ENCODE peak calls at places on chromosome 17, in eight cellular contexts. R is aorta, Z is PC-9, L is heart left ventricle, S is tibial nerve, M is ascending aorta, V is SK-N-SH, C is right lobe of liver. F is an unnamed sample.

GRCh38 chr17:71349908-71350600 is 770.8 kb upstream of the SOX9 start:
- DNase-seq in Z (no peak), C (no peak), L (no peak), M (no peak), V (no peak), S (no peak), R (no peak), F (no peak)

GRCh38 chr17:64442550-64442971 is 6.4 kb upstream of the MILR1 start:
- DNase-seq in R (no peak), L (no peak), M (no peak), S (no peak), Z (peak; percentile 78), V (no peak), C (peak; percentile 56), F (no peak)

GRCh38 chr17:67566656-67567055 is 151.1 kb upstream of the NOL11 start:
- DNase-seq in L (no peak), V (no peak), C (no peak), S (no peak), M (no peak), R (no peak), Z (no peak), F (peak; percentile 25)

GRCh38 chr17:61130320-61130719 is 269.3 kb upstream of the TBX2 start:
- DNase-seq in V (no peak), C (no peak), L (no peak), M (no peak), S (no peak), Z (no peak), R (no peak), F (no peak)

GRCh38 chr17:57552114-57552601 is 192.9 kb downstream of the CCDC182 start:
- DNase-seq in R (peak; percentile 85), S (no peak), L (no peak), C (no peak), M (peak; percentile 73), Z (peak; percentile 26), V (peak; percentile 84), F (peak; percentile 95)

GRCh38 chr17:31583795-31584340 is 192.4 kb downstream of the RAB11FIP4 start:
- DNase-seq in C (no peak), Z (no peak), S (no peak), L (no peak), V (no peak), M (no peak), R (no peak), F (no peak)

GRCh38 chr17:1375615-1376014 is 24.4 kb downstream of the YWHAE start:
- DNase-seq in R (no peak), Z (no peak), C (no peak), S (no peak), V (no peak), M (no peak), L (no peak), F (no peak)

GRCh38 chr17:8166731-8167130 is 4.0 kb upstream of the VAMP2 start:
- DNase-seq in R (no peak), V (no peak), C (no peak), M (no peak), S (no peak), Z (no peak), L (no peak), F (no peak)

GRCh38 chr17:68035131-68035522 is 408 bp upstream of the KPNA2 start:
- DNase-seq in Z (no peak), S (peak; percentile 83), R (peak; percentile 97), M (peak; percentile 95), V (no peak), C (peak; percentile 95), L (peak; percentile 96), F (peak; percentile 98)

GRCh38 chr17:47220531-47220999 is 11.4 kb downstream of the MYL4 start:
- DNase-seq in R (no peak), V (no peak), S (no peak), M (no peak), L (no peak), C (no peak), Z (no peak), F (peak; percentile 52)

GRCh38 chr17:47223007-47223406 is 13.9 kb downstream of the MYL4 start:
- DNase-seq in L (no peak), Z (peak; percentile 42), V (no peak), R (no peak), M (no peak), C (no peak), S (no peak), F (no peak)

GRCh38 chr17:47219621-47220475 is 10.7 kb downstream of the MYL4 start:
- DNase-seq in L (no peak), Z (no peak), C (no peak), M (no peak), S (no peak), V (no peak), R (no peak), F (peak; percentile 54)

GRCh38 chr17:47222032-47222431 is 12.9 kb downstream of the MYL4 start:
- DNase-seq in M (no peak), S (no peak), C (no peak), Z (no peak), R (no peak), L (no peak), V (no peak), F (no peak)

GRCh38 chr17:47221154-47221553 is 12.0 kb downstream of the MYL4 start:
- DNase-seq in S (no peak), L (no peak), R (no peak), C (no peak), V (no peak), Z (no peak), M (no peak), F (no peak)
- H3K4me1 ChIP-seq in S (peaks cover 33% of the 10 kb centered on the region), L (peaks cover 33% of the 10 kb centered on the region), R (no peaks in the 10 kb centered on the region), C (peaks cover 30% of the 10 kb centered on the region), V (peaks cover 17% of the 10 kb centered on the region), Z (peaks cover 32% of the 10 kb centered on the region), M (peaks cover 8% of the 10 kb centered on the region), F (peaks cover 19% of the 10 kb centered on the region)

DNA sequence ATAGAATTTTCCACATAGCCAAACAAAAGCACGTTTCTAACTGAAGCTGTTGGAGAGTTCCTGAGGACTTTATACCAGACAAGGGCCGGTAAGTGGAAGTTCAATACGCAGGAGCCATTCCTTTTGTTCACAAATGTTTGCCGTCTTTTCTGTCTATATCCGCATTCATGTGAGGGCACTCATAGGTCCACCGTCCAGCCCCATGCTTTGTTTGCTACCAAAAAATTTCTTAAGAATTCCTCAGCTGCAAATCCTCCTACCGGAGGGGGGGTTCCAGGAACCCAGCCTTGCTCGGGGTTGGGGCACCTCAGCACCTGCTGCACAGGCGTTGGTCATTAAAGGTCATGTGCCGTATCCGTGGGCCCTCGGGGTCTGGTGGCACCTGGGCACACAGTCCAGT is 276.8 kb downstream of the SEC14L1 start:
- DNase-seq in M (no peak), R (no peak), L (no peak), C (no peak), V (no peak), Z (no peak), S (no peak), F (no peak)
- H3K4me1 ChIP-seq in M (peaks cover 4% of the 10 kb centered on the region), R (no peaks in the 10 kb centered on the region), L (peaks cover 34% of the 10 kb centered on the region), C (peaks cover 25% of the 10 kb centered on the region), V (peaks cover 39% of the 10 kb centered on the region), Z (peaks cover 15% of the 10 kb centered on the region), S (peaks cover 55% of the 10 kb centered on the region), F (peaks cover 34% of the 10 kb centered on the region)

GRCh38 chr17:14359251-14359939 is 58.5 kb downstream of the HS3ST3B1 start:
- DNase-seq in R (no peak), C (no peak), Z (no peak), V (no peak), S (no peak), L (no peak), M (no peak), F (peak; percentile 68)
- H3K4me1 ChIP-seq in R (no peaks in the 10 kb centered on the region), C (peaks cover 31% of the 10 kb centered on the region), Z (no peaks in the 10 kb centered on the region), V (no peaks in the 10 kb centered on the region), S (no peaks in the 10 kb centered on the region), L (no peaks in the 10 kb centered on the region), M (no peaks in the 10 kb centered on the region), F (peaks cover 4% of the 10 kb centered on the region)

GRCh38 chr17:29117440-29117753 is 62.8 kb downstream of the MYO18A start:
- DNase-seq in S (no peak), L (no peak), Z (no peak), M (no peak), C (no peak), R (no peak), V (no peak), F (no peak)
- H3K4me1 ChIP-seq in S (peaks cover 30% of the 10 kb centered on the region), L (peaks cover 6% of the 10 kb centered on the region), Z (no peaks in the 10 kb centered on the region), M (no peaks in the 10 kb centered on the region), C (peaks cover 9% of the 10 kb centered on the region), R (no peaks in the 10 kb centered on the region), V (no peaks in the 10 kb centered on the region), F (no peaks in the 10 kb centered on the region)

GRCh38 chr17:59650642-59651041 is 30.9 kb downstream of the CLTC start:
- DNase-seq in Z (no peak), S (no peak), R (no peak), M (no peak), C (no peak), V (no peak), L (no peak), F (no peak)

GRCh38 chr17:59651346-59651745 is 31.7 kb downstream of the CLTC start:
- DNase-seq in Z (no peak), L (no peak), M (no peak), V (no peak), C (no peak), S (no peak), R (no peak), F (no peak)

GRCh38 chr17:59649886-59650285 is 30.2 kb downstream of the CLTC start:
- DNase-seq in M (no peak), C (no peak), S (no peak), R (no peak), V (no peak), L (no peak), Z (no peak), F (no peak)

GRCh38 chr17:59647288-59647687 is 27.6 kb downstream of the CLTC start:
- DNase-seq in Z (no peak), S (no peak), V (no peak), L (no peak), M (no peak), R (no peak), C (no peak), F (no peak)

DNA sequence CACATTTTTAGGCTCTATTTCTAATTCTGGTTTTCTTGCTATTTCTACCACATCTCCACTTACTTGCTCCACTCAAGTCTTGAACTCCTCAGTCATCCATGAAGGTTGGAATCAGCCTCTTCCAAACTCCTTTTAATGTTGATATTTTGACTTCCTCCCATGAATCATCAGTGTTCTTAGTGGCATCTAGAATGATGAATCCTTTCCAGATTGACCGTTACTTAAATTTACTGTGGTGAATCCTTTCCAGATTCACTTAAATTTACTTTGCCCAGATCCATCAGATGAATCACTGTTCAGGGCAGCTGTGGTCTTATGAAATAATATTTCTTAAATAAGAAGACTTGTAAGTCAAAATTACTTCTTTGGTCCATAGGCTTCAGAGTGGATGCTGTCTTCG is 32.4 kb downstream of the CLTC start:
- DNase-seq in Z (no peak), M (no peak), V (no peak), C (no peak), R (no peak), L (no peak), S (no peak), F (no peak)
- H3K4me1 ChIP-seq in Z (no peaks in the 10 kb centered on the region), M (no peaks in the 10 kb centered on the region), V (no peaks in the 10 kb centered on the region), C (no peaks in the 10 kb centered on the region), R (no peaks in the 10 kb centered on the region), L (no peaks in the 10 kb centered on the region), S (no peaks in the 10 kb centered on the region), F (no peaks in the 10 kb centered on the region)

GRCh38 chr17:17356931-17357270 is 53.7 kb downstream of the NT5M start:
- DNase-seq in M (no peak), L (no peak), S (no peak), V (peak; percentile 7), C (no peak), Z (no peak), R (no peak), F (peak; percentile 42)
- H3K4me1 ChIP-seq in M (no peaks in the 10 kb centered on the region), L (peaks cover 6% of the 10 kb centered on the region), S (peaks cover 22% of the 10 kb centered on the region), V (no peaks in the 10 kb centered on the region), C (no peaks in the 10 kb centered on the region), Z (no peaks in the 10 kb centered on the region), R (no peaks in the 10 kb centered on the region), F (no peaks in the 10 kb centered on the region)